ENCODE peak calls at places on chromosomes 12 and 14, in five cellular contexts. Q is iris pigment epithelial cell, X is cardiac fibroblast, I is C1 segment of cervical spinal cord, O is transverse colon. Z is an unnamed sample.

GRCh38 chr12:66898700-66899469 is 220.0 kb upstream of the GRIP1 start:
- DNase-seq in X (no peak), I (no peak), Q (no peak), O (no peak), Z (no peak)

GRCh38 chr12:74985293-74985985 is 224.2 kb downstream of the KCNC2 start:
- DNase-seq in O (no peak), I (no peak), Q (no peak), X (no peak), Z (no peak)

GRCh38 chr12:121668750-121669524 is 517 bp downstream of the MORN3 start:
- DNase-seq in X (peak), I (no peak), Q (peak), O (peak), Z (no peak)

GRCh38 chr14:86574778-86575129 is 1044.8 kb downstream of the FLRT2 start:
- DNase-seq in X (no peak), O (no peak), Q (no peak), I (no peak), Z (no peak)

GRCh38 chr12:129372348-129372747 is 519.1 kb downstream of the GLT1D1 start:
- DNase-seq in Q (no peak), I (no peak), O (no peak), X (no peak), Z (no peak)

GRCh38 chr12:119206348-119207075 is 27.8 kb downstream of the HSPB8 start:
- DNase-seq in Q (no peak), X (no peak), I (no peak), O (no peak), Z (no peak)

GRCh38 chr14:69956970-69957369 is 77.8 kb downstream of the SMOC1 start:
- DNase-seq in X (no peak), O (no peak), I (no peak), Q (no peak), Z (no peak)

GRCh38 chr12:107645630-107646333 is 39.8 kb upstream of the PWP1 start:
- DNase-seq in Q (no peak), I (no peak), O (no peak), X (no peak), Z (no peak)

GRCh38 chr12:49225551-49226166 is 36.8 kb upstream of the TUBA1A start:
- DNase-seq in I (no peak), Q (peak), X (peak), O (peak), Z (no peak)